ENCODE peak calls at places on chromosomes 3 and 15, in four cellular contexts. R is stimulated activated CD4-positive, alpha-beta T cell treated with anti-CD3 and anti-CD28 coated beads, Interleukin-1b, Interleukin-23, amount 100 ng/mL, for 48 hours; G is psoas muscle; W is left cardiac atrium. D is an unnamed sample.

GRCh38 chr15:78307977-78308376 is 8.6 kb upstream of the SKIC8 start:
- DNase-seq in G (no peak), R (no peak), W (no peak), D (no peak)

GRCh38 chr3:20125912-20126311 is 60.1 kb downstream of the SGO1 start:
- DNase-seq in G (no peak), R (no peak), W (no peak), D (no peak)

GRCh38 chr3:182909318-182910040 is 70.9 kb downstream of the DCUN1D1 start:
- DNase-seq in G (no peak), W (no peak), R (no peak), D (no peak)

GRCh38 chr15:69469467-69470191 is 17.0 kb downstream of the RPLP1 start:
- DNase-seq in W (no peak), G (no peak), R (no peak), D (no peak)

GRCh38 chr3:169857811-169858210 is 11.9 kb downstream of the LRRC31 start:
- DNase-seq in R (no peak), G (no peak), W (no peak), D (no peak)

GRCh38 chr15:88982304-88982945 is 69.2 kb upstream of the MFGE8 start:
- DNase-seq in W (peak; percentile 87), R (no peak), G (peak; percentile 81), D (peak; percentile 46)

GRCh38 chr3:140883428-140883827 is 58.2 kb upstream of the SLC25A36 start:
- DNase-seq in G (no peak), W (no peak), R (no peak), D (no peak)

GRCh38 chr3:157502916-157503620 is at the start of gene VEPH1:
- DNase-seq in W (no peak), R (no peak), G (no peak), D (no peak)

GRCh38 chr3:173584834-173585831 is 187.6 kb downstream of the NLGN1 start:
- DNase-seq in G (no peak), W (peak; percentile 34), R (no peak), D (no peak)

GRCh38 chr3:187006884-187007630 is 76.7 kb downstream of the ST6GAL1 start:
- DNase-seq in G (no peak), W (no peak), R (no peak), D (no peak)

GRCh38 chr3:146111337-146111736 is 49.6 kb downstream of the PLOD2 start:
- DNase-seq in R (no peak), G (no peak), W (no peak), D (no peak)

GRCh38 chr3:94098487-94098886 is 35.6 kb downstream of the NSUN3 start:
- DNase-seq in W (no peak), G (no peak), R (no peak), D (no peak)

GRCh38 chr15:62272290-62272689 is 107.2 kb upstream of the C2CD4B start:
- DNase-seq in R (no peak), G (no peak), W (no peak), D (no peak)

GRCh38 chr3:64359735-64360134 is 134.5 kb upstream of the PRICKLE2 start:
- DNase-seq in W (no peak), R (no peak), G (no peak), D (no peak)

D was measured in T1000.